ENCODE peak calls at places on chromosomes 13 and 19, in seven cellular contexts. Q, H, C, S, J, V and A are unnamed samples.

GRCh38 chr19:10271543-10272086 is 695 bp downstream of the ICAM1 start:
- DNase-seq in V (no peak), S (no peak), C (no peak), H (no peak), Q (no peak), J (no peak), A (no peak)

GRCh38 chr13:52026246-52026626 is 1.7 kb downstream of the UTP14C start:
- DNase-seq in C (no peak), S (no peak), Q (no peak), H (no peak), V (no peak), J (no peak), A (no peak)

GRCh38 chr13:112859817-112860190 is 109.2 kb upstream of the MCF2L start:
- DNase-seq in V (no peak), J (peak), Q (no peak), S (no peak), H (peak), C (no peak), A (peak)

GRCh38 chr19:407501-408440 is 1.2 kb downstream of the C2CD4C start:
- DNase-seq in C (no peak), Q (no peak), J (no peak), S (no peak), V (no peak), H (no peak), A (no peak)

GRCh38 chr19:57338798-57339378 is 12.2 kb upstream of the ZNF304 start:
- DNase-seq in J (peak), V (no peak), H (no peak), Q (no peak), C (no peak), S (no peak), A (no peak)

GRCh38 chr13:111460548-111461444 is 140.4 kb downstream of the TEX29 start:
- DNase-seq in J (peak), V (peak), Q (peak), S (no peak), H (peak), C (peak), A (no peak)

GRCh38 chr19:4208385-4209094 is 20.8 kb upstream of the EBI3 start:
- DNase-seq in J (peak), H (no peak), C (peak), Q (no peak), S (no peak), V (no peak), A (no peak)

GRCh38 chr19:44626067-44626624 is 12.8 kb downstream of the IGSF23 start:
- DNase-seq in C (peak), S (no peak), Q (no peak), J (peak), H (peak), V (peak), A (no peak)

GRCh38 chr19:45782162-45782623 is at the start of gene DMPK:
- DNase-seq in Q (peak), C (no peak), J (no peak), H (no peak), S (no peak), V (no peak), A (peak)

GRCh38 chr19:17091758-17092333 is 16.3 kb downstream of the MYO9B start:
- DNase-seq in C (no peak), V (no peak), S (no peak), Q (peak), J (no peak), H (no peak), A (no peak)

GRCh38 chr19:30089086-30089665 is 147.1 kb downstream of the URI1 start:
- DNase-seq in J (no peak), S (no peak), V (no peak), H (no peak), Q (no peak), C (no peak), A (no peak)

GRCh38 chr13:74026753-74027152 is 107.5 kb downstream of the KLF12 start:
- DNase-seq in H (no peak), S (peak), C (no peak), J (peak), V (no peak), Q (no peak), A (no peak)

GRCh38 chr13:42707003-42707402 is 74.4 kb upstream of the FAM216B start:
- DNase-seq in H (no peak), C (no peak), S (no peak), Q (no peak), J (no peak), V (no peak), A (no peak)

GRCh38 chr13:113195360-113195759 is 13.1 kb downstream of the PCID2 start:
- DNase-seq in V (no peak), J (no peak), S (no peak), C (no peak), H (no peak), Q (no peak), A (no peak)

GRCh38 chr19:55075366-55075998 is at the start of gene EPS8L1:
- DNase-seq in Q (no peak), C (no peak), J (no peak), V (peak), H (no peak), S (no peak), A (no peak)

GRCh38 chr19:54576411-54576976 is 2.9 kb downstream of the LILRA2 start:
- DNase-seq in Q (no peak), S (no peak), V (no peak), J (no peak), C (no peak), H (no peak), A (no peak)

GRCh38 chr19:15372470-15372869 is 7.1 kb downstream of the AKAP8 start:
- DNase-seq in H (no peak), V (no peak), S (no peak), Q (no peak), C (no peak), J (no peak), A (no peak)

GRCh38 chr13:40653558-40654318 is 12.7 kb downstream of the FOXO1 start:
- DNase-seq in C (no peak), S (no peak), Q (no peak), V (no peak), J (peak), H (no peak), A (no peak)

GRCh38 chr13:60335531-60335930 is 61.5 kb upstream of the TDRD3 start:
- DNase-seq in Q (no peak), C (peak), J (peak), S (no peak), H (no peak), V (no peak), A (no peak)

GRCh38 chr13:49464621-49465325 is 20.7 kb downstream of the SETDB2 start:
- DNase-seq in S (no peak), C (no peak), J (no peak), Q (no peak), H (no peak), V (no peak), A (no peak)

GRCh38 chr13:98301721-98302120 is 124.7 kb upstream of the RNF113B start:
- DNase-seq in J (peak), H (no peak), C (no peak), Q (no peak), S (no peak), V (no peak), A (no peak)

GRCh38 chr19:22604571-22605274 is 29.4 kb upstream of the ZNF492 start:
- DNase-seq in H (no peak), J (no peak), S (no peak), C (no peak), Q (no peak), V (no peak), A (no peak)

GRCh38 chr19:54431255-54431838 is 16.1 kb downstream of the TTYH1 start:
- DNase-seq in Q (no peak), C (peak), J (peak), V (peak), H (no peak), S (no peak), A (no peak)

GRCh38 chr13:31431722-31432137 is 232.0 kb downstream of the B3GLCT start:
- DNase-seq in Q (peak), V (no peak), H (no peak), J (peak), C (peak), S (peak), A (peak)

GRCh38 chr19:38062959-38063786 is 156.2 kb downstream of the SIPA1L3 start:
- DNase-seq in Q (no peak), S (no peak), V (no peak), J (peak), H (no peak), C (no peak), A (peak)

GRCh38 chr13:41827507-41828213 is 133.2 kb downstream of the VWA8 start:
- DNase-seq in V (no peak), C (peak), J (peak), H (peak), Q (no peak), S (no peak), A (peak)

GRCh38 chr13:59094149-59094548 is 1069.6 kb downstream of the DIAPH3 start:
- DNase-seq in J (peak), H (no peak), C (no peak), V (no peak), Q (no peak), S (no peak), A (no peak)

GRCh38 chr19:14817052-14817451 is 17.9 kb downstream of the OR7A5 start:
- DNase-seq in H (no peak), V (no peak), Q (no peak), S (no peak), C (no peak), J (no peak), A (no peak)

GRCh38 chr19:7850975-7851622 is 21.1 kb downstream of the EVI5L start:
- DNase-seq in S (no peak), J (no peak), V (no peak), C (no peak), Q (no peak), H (no peak), A (no peak)

DNA sequence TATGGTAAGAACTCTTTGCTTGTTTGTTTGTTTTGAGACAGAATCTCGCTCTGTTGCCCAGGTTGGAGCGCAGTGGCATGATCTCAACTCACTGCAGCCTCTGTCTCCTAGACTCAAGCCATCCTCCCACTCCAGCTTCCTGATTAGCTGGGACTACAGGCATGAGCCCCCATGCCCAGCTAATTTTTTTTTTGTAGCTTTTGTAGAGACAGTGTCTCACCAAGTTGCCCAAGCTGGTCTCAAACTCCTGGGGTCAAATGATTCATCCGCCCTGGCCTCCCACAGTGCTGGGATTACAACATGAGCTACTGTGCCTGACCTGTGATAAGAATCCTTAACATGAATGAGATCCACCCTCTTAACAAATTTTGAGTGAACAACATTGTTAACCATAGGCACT is 183.9 kb upstream of the TSHZ3 start:
- DNase-seq in V (no peak), J (no peak), C (no peak), Q (no peak), H (no peak), S (no peak), A (no peak)
- TF ChIP-seq CTCF in V (no peak), J (no peak), C (no peak), Q (no peak), H (no peak), S (no peak), A (no peak)

DNA sequence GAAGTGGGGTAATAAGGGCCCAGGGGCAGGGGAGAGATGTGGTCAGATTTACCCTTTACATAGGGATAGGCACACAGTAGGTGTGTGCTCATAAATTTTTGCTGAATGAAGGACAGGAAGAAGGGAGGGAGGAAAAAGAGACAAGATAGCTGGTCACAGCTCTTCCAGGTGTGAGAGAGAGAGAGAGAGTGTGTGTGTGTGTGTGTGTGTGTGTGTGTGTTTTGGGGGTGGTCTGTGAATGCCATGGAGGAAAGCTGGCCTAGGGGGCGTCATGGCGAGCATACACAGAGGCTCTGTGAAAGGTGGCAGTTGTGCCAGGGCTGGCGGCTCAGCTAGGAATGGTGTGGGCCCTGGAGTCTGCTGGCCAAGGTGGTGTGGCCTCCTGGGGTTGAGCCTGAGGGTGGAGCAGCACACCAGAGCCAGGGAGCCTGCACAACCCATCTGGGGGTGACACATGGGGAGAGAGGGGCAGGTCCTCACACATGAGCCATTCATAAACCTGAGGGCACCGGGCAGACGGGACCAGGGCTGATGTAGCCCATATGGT is 6.0 kb upstream of the PRX start:
- DNase-seq in Q (no peak), S (no peak), J (no peak), V (no peak), C (no peak), H (no peak), A (no peak)
- H3K27ac ChIP-seq in Q (no peak), S (no peak), J (no peak), V (peak), C (peak), H (no peak), A (no peak)

GRCh38 chr13:27226991-27227390 is 24.4 kb upstream of the RPL21 start:
- DNase-seq in C (no peak), H (no peak), S (no peak), V (no peak), J (no peak), Q (no peak), A (no peak)

GRCh38 chr13:27229642-27230041 is 21.7 kb upstream of the RPL21 start:
- DNase-seq in H (no peak), Q (no peak), S (no peak), C (no peak), J (no peak), V (no peak), A (no peak)

GRCh38 chr13:27233964-27234363 is 17.4 kb upstream of the RPL21 start:
- DNase-seq in S (no peak), V (no peak), Q (no peak), J (no peak), C (no peak), H (no peak), A (no peak)

DNA sequence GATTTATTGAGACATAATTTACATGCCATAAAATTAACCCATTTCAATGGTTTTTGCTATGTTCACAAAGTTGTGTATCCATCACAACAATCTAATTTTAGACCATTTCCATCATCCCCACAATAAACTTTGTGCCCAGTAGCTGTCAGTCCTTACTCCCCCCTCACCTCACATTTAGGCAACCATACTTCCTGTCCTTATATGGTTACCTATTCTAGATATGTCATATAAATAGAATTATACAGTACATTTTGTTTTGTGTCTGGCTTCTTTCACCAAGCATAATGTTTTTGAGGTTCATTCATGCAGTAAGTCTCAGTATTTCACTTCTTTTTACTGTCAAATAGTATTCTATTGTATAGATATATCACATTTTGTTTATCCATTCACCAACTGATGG is 23.2 kb upstream of the RPL21 start:
- DNase-seq in C (no peak), S (no peak), Q (no peak), J (no peak), H (no peak), V (no peak), A (no peak)
- TF ChIP-seq CTCF in C (no peak), S (no peak), Q (no peak), J (no peak), H (no peak), V (no peak), A (no peak)

DNA sequence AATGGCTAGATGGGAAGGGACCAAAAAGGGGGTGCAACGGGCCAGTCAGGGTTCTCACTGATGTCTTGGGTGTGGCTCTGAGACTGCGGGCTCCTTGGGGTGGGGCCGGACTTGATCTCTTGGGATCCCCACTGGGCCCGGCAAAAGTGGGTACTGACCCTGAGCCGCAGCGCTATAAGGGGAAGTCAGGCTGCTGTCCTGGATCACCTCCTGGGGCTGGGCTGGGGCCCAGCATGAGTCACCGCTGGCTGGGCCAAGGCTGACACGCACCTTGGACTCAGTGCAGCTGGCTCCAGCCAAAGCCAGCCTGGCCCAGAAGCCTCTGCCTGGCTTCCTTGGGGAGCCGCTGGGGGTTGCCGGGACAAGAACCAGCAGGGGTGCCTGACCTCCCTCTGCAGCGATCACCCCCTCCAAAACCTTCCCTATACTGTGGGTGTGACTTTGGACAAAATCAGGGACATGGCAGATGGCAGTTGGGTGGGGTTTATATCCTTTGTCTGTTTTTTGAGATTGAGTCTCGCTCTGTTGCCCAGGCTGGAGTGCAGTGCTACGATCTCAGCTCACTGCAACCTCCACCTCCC is 614 bp upstream of the IQCN start:
- DNase-seq in J (peak), Q (peak), V (peak), C (peak), S (peak), H (no peak), A (peak)
- H3K27ac ChIP-seq in J (peak), Q (peak), V (peak), C (peak), S (no peak), H (peak), A (peak)